ENCODE peak calls at places on chromosomes 16 and 17, in four cellular contexts. Q, A, J and S are unnamed samples.
A peak's percentile ranks its signal among the peaks of the same experiment; 100 is the strongest.

GRCh38 chr16:62041401-62041800 is 5.2 kb upstream of the CDH8 start:
- DNase-seq in Q (no peak), A (no peak), J (peak; percentile 40), S (no peak)

GRCh38 chr16:75421820-75422126 is 11.5 kb downstream of the CFDP1 start:
- DNase-seq in Q (no peak), A (no peak), J (no peak), S (no peak)

GRCh38 chr17:13429201-13429600 is 172.5 kb downstream of the HS3ST3A1 start:
- DNase-seq in Q (no peak), A (no peak), J (no peak), S (no peak)

GRCh38 chr16:19555938-19556778 is 655 bp downstream of the VPS35L start:
- DNase-seq in Q (peak; percentile 77), A (peak; percentile 13), J (no peak), S (peak; percentile 50)

GRCh38 chr17:36609498-36609862 is 8.1 kb downstream of the MRM1 start:
- DNase-seq in Q (no peak), A (no peak), J (no peak), S (no peak)

GRCh38 chr17:16027708-16028584 is 28.3 kb downstream of the TTC19 start:
- DNase-seq in Q (no peak), A (peak; percentile 19), J (peak; percentile 48), S (no peak)

GRCh38 chr17:82890339-82890730 is 50.5 kb upstream of the ZNF750 start:
- DNase-seq in Q (no peak), A (no peak), J (no peak), S (no peak)

GRCh38 chr17:38606646-38607611 is 1.2 kb upstream of the SRCIN1 start:
- DNase-seq in Q (no peak), A (no peak), J (no peak), S (no peak)

GRCh38 chr16:8773537-8773936 is 23.9 kb downstream of the TMEM186 start:
- DNase-seq in Q (no peak), A (no peak), J (no peak), S (no peak)

GRCh38 chr17:65914784-65915342 is 277.1 kb downstream of the CEP112 start:
- DNase-seq in Q (no peak), A (peak; percentile 81), J (no peak), S (no peak)

GRCh38 chr16:19722269-19722952 is 4.3 kb downstream of the IQCK start:
- DNase-seq in Q (no peak), A (no peak), J (no peak), S (no peak)

GRCh38 chr16:11632455-11632921 is 35.8 kb upstream of the SNN start:
- DNase-seq in Q (no peak), A (no peak), J (peak; percentile 63), S (no peak)
- TF ChIP-seq ZNF274 in Q (no peak), A (no peak), J (no peak), S (no peak)

DNA sequence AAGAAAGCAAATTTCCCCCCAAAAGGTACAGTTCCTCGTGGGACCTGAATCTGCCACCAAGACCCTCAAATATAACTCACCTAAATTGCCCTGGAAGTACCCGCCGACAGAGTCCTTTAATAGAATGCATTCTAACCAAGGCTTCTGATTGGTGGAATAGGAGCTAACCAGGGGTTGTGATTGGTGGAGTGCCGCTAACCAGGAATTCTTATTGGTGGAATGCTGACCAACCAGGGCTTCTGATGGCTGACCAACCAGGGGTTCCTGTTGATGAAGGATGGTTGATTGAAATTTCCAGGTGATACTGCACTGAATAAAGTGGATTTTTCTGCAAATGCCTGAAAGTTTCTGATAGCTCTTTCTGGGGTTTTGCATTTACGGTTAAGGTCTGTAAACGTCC is 6.5 kb downstream of the TFAP4 start:
- DNase-seq in Q (no peak), A (no peak), J (peak; percentile 40), S (no peak)
- TF ChIP-seq SUZ12 in Q (no peak), A (no peak), J (no peak), S (no peak)

DNA sequence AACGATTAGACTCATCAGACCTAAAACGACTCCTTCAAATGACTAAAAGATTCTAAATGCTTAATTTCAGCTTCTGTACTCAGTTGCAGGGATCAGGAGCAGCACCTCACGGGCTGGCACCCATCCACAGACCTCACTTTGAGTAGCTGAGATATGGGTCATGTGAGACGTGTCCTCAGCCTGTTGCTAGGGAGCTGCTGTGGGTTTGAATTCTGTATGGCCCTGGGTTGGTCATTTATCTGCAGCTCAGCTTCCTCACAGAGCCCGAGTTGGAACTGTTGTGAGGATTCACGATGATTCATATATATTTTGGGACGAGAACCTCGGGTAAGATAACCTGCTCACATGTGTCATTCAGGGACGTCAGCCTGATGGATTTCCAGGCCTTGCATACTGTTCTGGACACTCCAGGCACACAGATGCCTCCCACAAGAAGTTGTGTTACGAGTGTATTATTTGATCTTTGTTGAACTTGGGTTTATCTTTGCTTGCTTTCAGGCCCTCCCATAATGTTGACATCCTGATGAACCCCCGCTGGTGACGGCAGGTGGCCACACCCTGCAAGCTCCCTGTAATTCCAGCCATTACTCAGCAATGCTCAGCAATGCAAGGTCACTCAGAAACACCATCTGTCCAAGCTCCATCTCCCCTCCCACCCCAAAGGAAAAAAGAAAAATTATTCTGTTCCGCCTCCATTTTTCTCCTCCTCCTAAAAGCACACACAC is 137.6 kb downstream of the RBFOX3 start:
- DNase-seq in Q (no peak), A (no peak), J (peak; percentile 39), S (no peak)
- TF ChIP-seq ZNF274 in Q (no peak), A (no peak), J (no peak), S (no peak)

DNA sequence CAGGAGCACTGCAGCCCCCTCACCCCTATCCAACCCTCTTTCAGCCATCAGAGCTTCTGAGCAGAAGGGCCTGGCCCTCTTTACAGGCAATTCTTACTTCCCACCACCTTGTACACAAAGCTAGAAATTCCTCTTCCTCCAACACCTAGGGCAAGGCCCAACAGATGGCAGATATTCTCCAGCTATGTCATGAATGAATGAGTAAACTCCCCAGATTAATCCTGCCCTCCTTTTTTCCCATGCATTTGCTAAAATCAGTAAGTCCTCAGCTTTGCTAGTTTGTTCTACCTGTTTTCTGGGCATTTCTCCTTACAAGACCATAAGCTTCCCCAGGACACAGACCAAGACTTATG is 20.4 kb upstream of the MRPS23 start:
- DNase-seq in Q (no peak), A (no peak), J (no peak), S (no peak)
- TF ChIP-seq SUZ12 in Q (no peak), A (no peak), J (no peak), S (no peak)

GRCh38 chr17:50613007-50613406 is 21.7 kb upstream of the ABCC3 start:
- DNase-seq in Q (no peak), A (no peak), J (no peak), S (no peak)

GRCh38 chr17:50609376-50610074 is 25.2 kb upstream of the ABCC3 start:
- DNase-seq in Q (no peak), A (no peak), J (no peak), S (no peak)

GRCh38 chr17:50612281-50612680 is 22.4 kb upstream of the ABCC3 start:
- DNase-seq in Q (no peak), A (no peak), J (no peak), S (no peak)

GRCh38 chr17:50613596-50613995 is 21.1 kb upstream of the ABCC3 start:
- DNase-seq in Q (no peak), A (no peak), J (no peak), S (no peak)

GRCh38 chr17:50611639-50612038 is 23.0 kb upstream of the ABCC3 start:
- DNase-seq in Q (no peak), A (no peak), J (no peak), S (no peak)
- TF ChIP-seq ZNF274 in Q (no peak), A (no peak), J (no peak), S (no peak)

GRCh38 chr16:24989417-24989978 is 25.7 kb downstream of the ARHGAP17 start:
- DNase-seq in Q (no peak), A (no peak), J (no peak), S (no peak)

GRCh38 chr16:24988137-24988535 is 27.0 kb downstream of the ARHGAP17 start:
- DNase-seq in Q (no peak), A (no peak), J (no peak), S (no peak)

GRCh38 chr16:24986512-24987303 is 28.5 kb downstream of the ARHGAP17 start:
- DNase-seq in Q (no peak), A (no peak), J (peak; percentile 83), S (no peak)

GRCh38 chr16:24990803-24991202 is 24.4 kb downstream of the ARHGAP17 start:
- DNase-seq in Q (no peak), A (no peak), J (no peak), S (no peak)

GRCh38 chr16:24988593-24989338 is 26.4 kb downstream of the ARHGAP17 start:
- DNase-seq in Q (no peak), A (no peak), J (peak; percentile 75), S (no peak)
- TF ChIP-seq SUZ12 in Q (no peak), A (no peak), J (no peak), S (no peak)

DNA sequence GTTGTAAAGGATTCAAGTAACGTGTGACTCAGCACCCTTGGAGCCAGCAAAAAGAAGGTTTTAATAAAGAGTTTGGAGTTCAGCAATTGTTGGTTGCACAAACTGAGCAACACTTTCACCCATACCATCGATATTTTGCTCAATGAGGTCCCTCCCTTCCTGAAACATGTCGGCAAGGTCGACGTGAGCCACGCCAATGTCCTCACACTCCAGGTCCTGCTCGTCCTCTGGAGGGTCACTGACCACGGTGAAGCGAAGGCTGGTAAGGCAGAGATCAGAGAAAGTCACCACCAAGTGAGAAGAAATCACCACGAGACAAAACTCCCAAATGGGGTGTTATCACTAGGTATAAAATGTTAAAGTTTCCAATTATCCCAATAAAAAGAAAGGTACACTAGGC is 98.3 kb downstream of the RPGRIP1L start:
- DNase-seq in Q (no peak), A (no peak), J (no peak), S (no peak)
- TF ChIP-seq ZNF274 in Q (no peak), A (no peak), J (no peak), S (no peak)

GRCh38 chr17:50110591-50111349 is 15.6 kb downstream of the PDK2 start:
- DNase-seq in Q (no peak), A (no peak), J (no peak), S (no peak)
- TF ChIP-seq SUZ12 in Q (no peak), A (no peak), J (no peak), S (no peak)